ENCODE peak calls at places on chromosomes 4 and X, in four cellular contexts. M is GM12878, D is HepG2, Y is K562. G is an unnamed sample.

GRCh38 chr4:78057135-78057599 is at the start of gene FRAS1:
- DNase-seq in M (no peak), D (peak), Y (no peak), G (peak)

GRCh38 chr4:147576084-147576483 is 41.1 kb upstream of the TMEM184C start:
- DNase-seq in M (no peak), D (no peak), Y (no peak), G (no peak)

GRCh38 chr4:1579834-1580686 is 104.1 kb downstream of the FAM53A start:
- DNase-seq in M (no peak), D (peak), Y (peak), G (peak)

GRCh38 chr4:157265281-157265680 is 44.8 kb downstream of the GRIA2 start:
- DNase-seq in M (no peak), D (no peak), Y (no peak), G (peak)

GRCh38 chr4:74394476-74395136 is 29.7 kb downstream of the EREG start:
- DNase-seq in M (no peak), D (no peak), Y (peak), G (no peak)

GRCh38 chr4:183321079-183321478 is 1.0 kb upstream of the CLDN22 start:
- DNase-seq in M (no peak), D (no peak), Y (no peak), G (no peak)

GRCh38 chr4:24211821-24212220 is 322.0 kb upstream of the PPARGC1A start:
- DNase-seq in M (no peak), D (no peak), Y (no peak), G (no peak)

GRCh38 chrX:627510-627964 is 3.1 kb upstream of the SHOX start:
- DNase-seq in M (no peak), D (no peak), Y (no peak), G (no peak)

GRCh38 chr4:6221851-6222760 is 21.8 kb upstream of the JAKMIP1 start:
- DNase-seq in M (no peak), D (no peak), Y (peak), G (peak)

GRCh38 chr4:35459045-35459444 is 785.3 kb downstream of the ARAP2 start:
- DNase-seq in M (no peak), D (no peak), Y (no peak), G (no peak)

GRCh38 chr4:145047151-145047550 is 50.8 kb downstream of the ANAPC10 start:
- DNase-seq in M (peak), D (no peak), Y (no peak), G (no peak)

GRCh38 chrX:9824554-9824953 is 38.3 kb downstream of the SHROOM2 start:
- DNase-seq in M (no peak), D (peak), Y (no peak), G (no peak)

GRCh38 chrX:137749282-137749681 is 183.4 kb downstream of the ZIC3 start:
- DNase-seq in M (no peak), D (no peak), Y (no peak), G (no peak)

GRCh38 chr4:185112104-185112503 is 31.0 kb upstream of the SLC25A4 start:
- DNase-seq in M (no peak), D (peak), Y (no peak), G (no peak)

GRCh38 chr4:26120098-26120795 is 200.6 kb upstream of the RBPJ start:
- DNase-seq in M (no peak), D (peak), Y (no peak), G (no peak)

GRCh38 chrX:114842181-114842580 is 175.2 kb downstream of the IL13RA2 start:
- DNase-seq in M (no peak), D (no peak), Y (no peak), G (no peak)

GRCh38 chr4:26023191-26023972 is 109.4 kb downstream of the SMIM20 start:
- DNase-seq in M (no peak), D (peak), Y (no peak), G (no peak)

GRCh38 chr4:124484008-124484407 is 228.5 kb downstream of the ANKRD50 start:
- DNase-seq in M (no peak), D (no peak), Y (no peak), G (no peak)

GRCh38 chrX:95427389-95427788 is 1257.3 kb upstream of the DIAPH2 start:
- DNase-seq in M (no peak), D (no peak), Y (no peak), G (no peak)

GRCh38 chr4:33482773-33483172 is 2761.5 kb downstream of the ARAP2 start:
- DNase-seq in M (no peak), D (no peak), Y (no peak), G (no peak)

GRCh38 chrX:104166735-104167436 is 633 bp downstream of the FAM199X start:
- DNase-seq in M (no peak), D (no peak), Y (peak), G (no peak)

GRCh38 chr4:3201718-3202702 is 46.9 kb upstream of the MSANTD1 start:
- DNase-seq in M (peak), D (peak), Y (no peak), G (no peak)

GRCh38 chr4:20493761-20494353 is 206.4 kb upstream of the PACRGL start:
- DNase-seq in M (no peak), D (no peak), Y (no peak), G (no peak)

GRCh38 chr4:8710416-8710815 is 117.9 kb downstream of the CPZ start:
- DNase-seq in M (no peak), D (no peak), Y (no peak), G (no peak)

GRCh38 chrX:136251042-136251991 is at the start of gene MAP7D3:
- DNase-seq in M (no peak), D (no peak), Y (peak), G (peak)

GRCh38 chr4:7198440-7199128 is 6.2 kb downstream of the SORCS2 start:
- DNase-seq in M (no peak), D (no peak), Y (no peak), G (no peak)

GRCh38 chrX:131067216-131067615 is 9.1 kb downstream of the ARHGAP36 start:
- DNase-seq in M (no peak), D (no peak), Y (no peak), G (no peak)

GRCh38 chr4:38313175-38313574 is 350.8 kb upstream of the KLF3 start:
- DNase-seq in M (no peak), D (no peak), Y (no peak), G (no peak)

DNA sequence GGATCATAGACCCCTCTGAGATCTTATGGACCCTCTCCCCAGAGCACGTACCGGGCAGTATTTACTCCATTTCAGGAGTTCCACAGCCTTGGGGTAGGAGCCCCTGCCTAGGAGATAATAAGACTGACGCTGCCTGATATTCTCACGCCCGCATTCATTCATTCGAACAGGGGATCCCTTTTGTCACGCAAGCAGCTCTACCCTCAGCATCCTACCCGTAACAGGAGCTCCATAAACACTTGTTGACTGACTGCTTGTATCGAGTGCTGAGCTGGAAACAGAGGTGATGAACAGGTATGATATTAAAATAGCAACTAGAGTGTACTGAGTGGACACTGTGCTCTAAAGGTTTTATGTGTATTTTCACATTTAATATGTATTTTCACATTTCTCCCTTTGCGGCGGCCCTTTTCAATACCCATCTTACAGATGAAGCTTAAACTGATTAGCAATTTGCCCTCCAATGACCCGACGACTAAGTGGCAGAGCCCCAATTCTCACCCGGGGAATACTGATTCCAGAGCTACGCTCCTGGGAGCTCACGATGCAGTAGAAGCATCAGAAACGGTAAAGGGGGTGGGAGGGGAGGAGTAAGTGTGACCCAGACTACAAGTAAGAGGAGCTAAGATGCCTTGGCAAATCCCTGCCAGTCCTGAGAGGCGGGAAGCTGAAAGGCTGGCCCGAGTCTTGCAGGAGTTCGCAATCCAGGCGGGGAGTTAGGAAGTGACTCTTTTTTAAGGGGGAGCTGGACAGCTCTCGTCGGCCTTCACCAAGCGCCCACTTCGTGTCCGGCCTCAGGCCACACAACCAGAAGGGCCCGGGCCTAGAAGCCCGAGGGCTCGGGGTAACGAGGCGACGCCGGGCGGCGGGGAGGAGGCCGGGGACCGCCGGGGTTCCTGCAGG is 747 bp downstream of the RAB28 start:
- DNase-seq in M (no peak), D (peak), Y (peak), G (peak)
- TF ChIP-seq TARDBP in M (no peak), D (no peak), Y (no peak), G (no peak)

GRCh38 chr4:109815151-109816081 is at the start of gene GAR1:
- DNase-seq in M (peak), D (peak), Y (peak), G (peak)

GRCh38 chr4:109818268-109818667 is 2.7 kb downstream of the GAR1 start:
- DNase-seq in M (no peak), D (no peak), Y (no peak), G (no peak)

GRCh38 chr4:109816082-109816442 is 500 bp downstream of the GAR1 start:
- DNase-seq in M (no peak), D (no peak), Y (peak), G (no peak)

GRCh38 chr4:109820563-109820962 is 5.0 kb downstream of the GAR1 start:
- DNase-seq in M (no peak), D (no peak), Y (no peak), G (no peak)

DNA sequence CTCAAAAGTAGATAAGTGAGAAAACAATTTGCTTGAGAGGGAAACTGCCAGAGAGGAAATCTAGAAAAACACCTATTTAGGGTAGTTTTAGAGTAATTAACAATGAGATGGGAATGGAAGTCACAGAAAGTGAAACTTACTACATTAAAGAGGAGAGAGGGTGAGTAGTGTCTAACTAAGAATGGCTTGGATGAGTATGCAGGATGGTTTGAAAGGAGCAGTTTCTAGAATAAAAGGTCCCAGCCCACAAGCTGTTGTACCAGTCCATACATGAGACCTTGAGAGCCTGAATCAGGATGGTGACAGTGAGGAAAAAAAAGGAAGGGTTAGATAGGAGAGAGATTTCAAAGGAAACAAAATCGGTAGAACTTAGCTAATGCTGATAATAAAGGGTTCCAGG is 1.3 kb downstream of the GAR1 start:
- DNase-seq in M (no peak), D (no peak), Y (no peak), G (no peak)
- TF ChIP-seq BHLHE40 in M (no peak), D (no peak), Y (no peak), G (no peak)

GRCh38 chr4:32462944-32463343 is 1742.8 kb downstream of the PCDH7 start:
- DNase-seq in M (no peak), D (peak), Y (no peak), G (peak)
- TF ChIP-seq TARDBP in M (no peak), D (no peak), Y (no peak), G (no peak)

DNA sequence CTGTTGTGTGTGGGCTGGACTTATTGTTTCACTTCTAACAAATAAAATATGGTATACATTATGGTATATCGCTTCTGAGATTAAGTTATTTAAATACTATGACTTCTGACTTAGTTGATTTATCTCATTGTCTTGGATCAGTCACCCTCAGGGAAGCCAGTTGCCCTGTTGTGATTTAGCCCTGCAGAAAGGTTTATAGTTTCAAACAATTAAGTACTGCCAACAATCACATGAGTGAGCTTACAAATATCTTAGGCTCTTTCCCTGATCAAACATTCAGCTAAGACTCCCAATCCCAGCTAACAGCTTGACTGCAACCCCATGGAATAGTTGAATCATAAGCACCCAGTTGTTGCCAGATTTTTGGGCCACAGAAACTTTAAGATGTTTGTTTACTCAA is 85.4 kb downstream of the MAGEC1 start:
- DNase-seq in M (no peak), D (no peak), Y (no peak), G (no peak)
- TF ChIP-seq BHLHE40 in M (no peak), D (no peak), Y (no peak), G (no peak)

GRCh38 chrX:79366888-79367749 is at the start of gene ITM2A:
- DNase-seq in M (no peak), D (no peak), Y (peak), G (no peak)
- TF ChIP-seq TARDBP in M (no peak), D (no peak), Y (no peak), G (no peak)

GRCh38 chr4:112453321-112453720 is 62.7 kb downstream of the NEUROG2 start:
- DNase-seq in M (no peak), D (no peak), Y (no peak), G (no peak)

GRCh38 chr4:112451831-112452230 is 64.1 kb downstream of the NEUROG2 start:
- DNase-seq in M (no peak), D (no peak), Y (no peak), G (no peak)

GRCh38 chr4:112449708-112450107 is 66.3 kb downstream of the NEUROG2 start:
- DNase-seq in M (no peak), D (no peak), Y (no peak), G (no peak)

DNA sequence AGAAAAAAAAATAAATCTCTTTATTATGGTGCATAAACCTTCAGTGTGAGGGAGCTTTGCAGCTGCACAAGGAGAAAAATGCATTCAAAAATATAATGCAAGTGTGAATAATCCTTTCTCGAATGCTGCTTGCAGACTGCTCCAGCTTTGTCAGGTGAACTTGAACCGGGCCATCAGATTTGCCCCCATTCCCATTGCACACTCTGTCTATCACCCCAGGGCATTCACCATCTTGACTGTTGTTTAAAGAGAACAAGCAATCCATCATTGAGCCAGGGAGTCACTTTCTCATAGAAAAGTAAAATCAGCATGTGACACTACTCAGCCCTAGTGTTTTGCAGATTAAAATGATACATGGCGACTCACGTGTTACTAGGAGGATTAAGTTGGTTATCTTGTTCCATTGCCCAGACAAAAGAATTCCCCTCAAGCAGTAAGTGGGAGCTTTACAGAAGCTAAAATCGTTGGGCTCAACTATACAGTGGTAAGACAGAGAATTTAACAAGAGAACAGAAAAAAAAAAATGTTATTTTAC is 67.7 kb downstream of the NEUROG2 start:
- DNase-seq in M (no peak), D (no peak), Y (no peak), G (peak)
- TF ChIP-seq BHLHE40 in M (no peak), D (no peak), Y (no peak), G (no peak)